ENCODE peak calls at places on chromosomes 2 and 18, in four cellular contexts. O is fibroblast of lung, Q is activated B cell treated with CpG ODN at 0.5 μM for 24 hours, R is epithelial cell of esophagus. T is an unnamed sample.

GRCh38 chr2:73020657-73021370 is 50.7 kb downstream of the SFXN5 start:
- DNase-seq in O (peak), Q (no peak), R (peak), T (no peak)

GRCh38 chr2:42385225-42385624 is 24.2 kb upstream of the COX7A2L start:
- DNase-seq in O (no peak), Q (no peak), R (peak), T (no peak)

GRCh38 chr2:231780123-231780908 is 766 bp downstream of the PDE6D start:
- DNase-seq in O (peak), Q (no peak), R (peak), T (peak)

GRCh38 chr18:5895300-5895885 is at the start of gene TMEM200C:
- DNase-seq in O (peak), Q (no peak), R (no peak), T (peak)

GRCh38 chr18:49177812-49178211 is 227.0 kb upstream of the SMAD7 start:
- DNase-seq in O (peak), Q (no peak), R (peak), T (no peak)

GRCh38 chr2:117859924-117860647 is 45.6 kb downstream of the DDX18 start:
- DNase-seq in O (no peak), Q (no peak), R (no peak), T (no peak)

GRCh38 chr18:12271376-12272235 is 17.4 kb downstream of the CIDEA start:
- DNase-seq in O (peak), Q (peak), R (peak), T (peak)

GRCh38 chr2:112727276-112728028 is 6.6 kb downstream of the NT5DC4 start:
- DNase-seq in O (no peak), Q (no peak), R (no peak), T (no peak)

GRCh38 chr2:70935468-70936164 is at the start of gene ATP6V1B1:
- DNase-seq in O (no peak), Q (no peak), R (no peak), T (no peak)

GRCh38 chr2:77977486-77978063 is 455.4 kb upstream of the LRRTM4 start:
- DNase-seq in O (no peak), Q (no peak), R (no peak), T (no peak)

GRCh38 chr2:206981739-206982336 is 42.5 kb downstream of the CPO start:
- DNase-seq in O (peak), Q (peak), R (peak), T (peak)

GRCh38 chr2:239692348-239692747 is 291.5 kb upstream of the HDAC4 start:
- DNase-seq in O (no peak), Q (no peak), R (no peak), T (no peak)

GRCh38 chr18:7000484-7001096 is 117.0 kb downstream of the LAMA1 start:
- DNase-seq in O (no peak), Q (no peak), R (peak), T (no peak)

GRCh38 chr18:9861933-9862332 is 23.8 kb upstream of the TXNDC2 start:
- DNase-seq in O (peak), Q (no peak), R (no peak), T (no peak)

GRCh38 chr2:51990684-51991083 is 958.8 kb upstream of the NRXN1 start:
- DNase-seq in O (no peak), Q (no peak), R (no peak), T (no peak)

GRCh38 chr2:134716716-134717585 is 1.8 kb downstream of the TMEM163 start:
- DNase-seq in O (no peak), Q (no peak), R (no peak), T (no peak)

GRCh38 chr2:47083886-47084682 is 71.0 kb downstream of the STPG4 start:
- DNase-seq in O (no peak), Q (no peak), R (no peak), T (no peak)

GRCh38 chr2:61416871-61417645 is 53.8 kb downstream of the USP34 start:
- DNase-seq in O (no peak), Q (no peak), R (no peak), T (no peak)

GRCh38 chr2:236972491-236973379 is 113.0 kb upstream of the COPS8 start:
- DNase-seq in O (peak), Q (no peak), R (peak), T (no peak)

GRCh38 chr2:148201075-148202004 is 180.4 kb downstream of the MBD5 start:
- DNase-seq in O (peak), Q (peak), R (peak), T (no peak)

GRCh38 chr2:59532808-59533207 is 1020.6 kb downstream of the BCL11A start:
- DNase-seq in O (no peak), Q (no peak), R (no peak), T (no peak)

GRCh38 chr2:203983064-203983715 is 46.6 kb downstream of the ICOS start:
- DNase-seq in O (no peak), Q (no peak), R (no peak), T (no peak)

GRCh38 chr2:169476459-169476858 is 2.8 kb upstream of the BBS5 start:
- DNase-seq in O (peak), Q (no peak), R (peak), T (no peak)

GRCh38 chr2:226140594-226140993 is 659.0 kb downstream of the IRS1 start:
- DNase-seq in O (no peak), Q (no peak), R (no peak), T (no peak)

GRCh38 chr18:2588666-2589344 is 17.4 kb downstream of the NDC80 start:
- DNase-seq in O (no peak), Q (no peak), R (peak), T (no peak)

GRCh38 chr2:83705146-83705545 is 753.9 kb downstream of the SUCLG1 start:
- DNase-seq in O (no peak), Q (no peak), R (no peak), T (no peak)

GRCh38 chr2:23385748-23386421 is 906 bp downstream of the KLHL29 start:
- DNase-seq in O (no peak), Q (peak), R (no peak), T (peak)

GRCh38 chr2:169511818-169512217 is 2.3 kb downstream of the KLHL41 start:
- DNase-seq in O (no peak), Q (no peak), R (no peak), T (no peak)

GRCh38 chr2:55420901-55421300 is 1.2 kb upstream of the CCDC88A start:
- DNase-seq in O (no peak), Q (no peak), R (no peak), T (peak)

GRCh38 chr2:262117-262516 is 1.7 kb downstream of the SH3YL1 start:
- DNase-seq in O (no peak), Q (no peak), R (peak), T (no peak)

GRCh38 chr2:268323-268722 is 3.6 kb downstream of the ACP1 start:
- DNase-seq in O (no peak), Q (no peak), R (no peak), T (no peak)

GRCh38 chr2:263774-264492 is at the start of gene SH3YL1:
- DNase-seq in O (peak), Q (peak), R (peak), T (peak)

GRCh38 chr2:263022-263738 is 652 bp downstream of the SH3YL1 start:
- DNase-seq in O (no peak), Q (no peak), R (no peak), T (no peak)

GRCh38 chr2:264493-265468 is at the start of gene ACP1:
- DNase-seq in O (peak), Q (peak), R (peak), T (peak)
- TF ChIP-seq CTCF in O (no peak), Q (no peak), R (no peak), T (no peak)

GRCh38 chr18:66553824-66554223 is 50.1 kb downstream of the CDH19 start:
- DNase-seq in O (peak), Q (no peak), R (peak), T (no peak)
- TF ChIP-seq CTCF in O (no peak), Q (no peak), R (no peak), T (no peak)

GRCh38 chr18:74337155-74337911 is 21.7 kb downstream of the C18orf63 start:
- DNase-seq in O (no peak), Q (no peak), R (no peak), T (no peak)

GRCh38 chr18:74337912-74338309 is 22.3 kb downstream of the C18orf63 start:
- DNase-seq in O (no peak), Q (no peak), R (no peak), T (no peak)

GRCh38 chr18:74336656-74337055 is 21.0 kb downstream of the C18orf63 start:
- DNase-seq in O (no peak), Q (no peak), R (no peak), T (no peak)

GRCh38 chr18:74346206-74346605 is 30.6 kb downstream of the C18orf63 start:
- DNase-seq in O (no peak), Q (no peak), R (no peak), T (no peak)

DNA sequence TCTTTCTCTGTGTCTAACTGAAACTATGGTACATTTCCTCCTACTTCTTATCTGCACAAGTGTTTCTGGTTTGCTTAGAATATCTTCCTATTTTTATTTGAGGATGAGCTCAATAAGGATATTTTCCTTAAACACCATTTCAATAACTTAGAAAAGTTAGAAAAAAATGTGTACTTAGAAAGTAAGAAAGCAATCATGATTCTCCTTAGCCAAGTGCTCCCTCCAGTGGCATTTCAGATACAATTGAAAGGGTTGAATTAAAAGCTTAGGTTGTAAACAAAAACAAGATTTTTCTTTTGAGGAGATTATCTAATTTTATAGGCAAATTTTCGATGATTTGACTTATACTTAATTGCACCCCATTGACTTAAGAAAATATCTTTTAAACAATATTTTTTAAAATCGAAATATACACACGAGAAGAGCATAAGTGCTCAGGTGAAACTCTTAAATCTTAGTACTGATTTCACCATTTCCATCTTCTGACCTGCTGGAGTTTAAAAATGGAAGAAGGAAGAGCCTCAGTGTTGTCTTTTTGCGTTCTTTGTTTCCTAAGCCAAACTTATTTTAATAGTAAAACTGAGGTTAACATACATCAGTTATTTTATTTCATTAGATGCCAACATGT is 26.9 kb downstream of the C18orf63 start:
- DNase-seq in O (peak), Q (no peak), R (peak), T (no peak)
- TF ChIP-seq CTCF in O (peak), Q (peak), R (peak), T (no peak)

DNA sequence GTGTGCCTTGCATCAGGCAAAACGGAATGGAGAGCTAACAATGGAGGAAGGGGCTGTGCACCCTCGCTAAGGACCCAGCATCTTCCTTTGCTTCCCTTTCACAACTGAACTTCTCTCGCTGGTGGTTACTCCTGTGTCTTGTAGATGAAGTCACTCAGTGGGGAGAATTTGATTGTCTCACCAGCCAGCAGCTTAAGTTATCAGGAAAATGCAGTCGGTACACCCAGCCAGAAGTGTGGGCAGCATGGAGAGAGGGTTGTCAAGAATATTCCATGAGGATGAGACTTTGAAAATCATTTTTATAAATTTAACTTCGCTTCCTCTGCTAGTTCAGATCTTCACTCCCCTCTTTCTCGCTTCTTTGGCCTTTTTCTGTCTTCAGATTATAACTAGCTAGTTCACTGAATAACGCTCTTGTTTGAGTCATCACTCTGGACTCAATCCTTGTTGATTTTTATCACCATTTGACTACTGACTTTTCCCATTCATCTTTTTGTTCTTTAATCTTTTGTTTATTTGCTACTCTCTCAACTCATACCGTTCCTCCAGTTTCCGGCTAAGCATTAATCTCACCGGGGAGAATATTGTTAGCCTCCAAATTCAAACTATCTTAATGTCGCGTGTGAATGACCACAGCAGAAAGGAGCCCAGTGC is 221.7 kb downstream of the CD226 start:
- DNase-seq in O (peak), Q (no peak), R (no peak), T (no peak)
- TF ChIP-seq CTCF in O (no peak), Q (no peak), R (no peak), T (no peak)